ENCODE peak calls at places on chromosomes 13 and 19, in six cellular contexts. M is SK-N-SH, F is A549, V is HepG2, L is GM12878, U is K562. C is an unnamed sample.
A peak's percentile ranks its signal among the peaks of the same experiment; 100 is the strongest.

GRCh38 chr13:21259571-21260455 is 83.4 kb downstream of the MRPL57 start:
- DNase-seq in V (no peak), L (no peak), M (no peak), F (no peak), U (no peak), C (no peak)

GRCh38 chr13:50518791-50519201 is 324.7 kb downstream of the DLEU7 start:
- DNase-seq in F (no peak), U (no peak), L (no peak), M (no peak), V (no peak), C (peak; percentile 72)

GRCh38 chr19:21474671-21475181 is 30.7 kb upstream of the ZNF429 start:
- DNase-seq in U (no peak), F (no peak), V (no peak), M (peak; percentile 90), L (no peak), C (peak; percentile 31)

GRCh38 chr19:23996549-23996948 is 81.9 kb downstream of the ZNF726 start:
- DNase-seq in L (no peak), F (peak; percentile 35), M (peak; percentile 57), V (peak; percentile 3), U (peak; percentile 38), C (no peak)

GRCh38 chr13:24923305-24923640 is 159.3 kb downstream of the RNF17 start:
- DNase-seq in V (no peak), F (peak; percentile 4), M (peak; percentile 39), L (peak; percentile 93), U (peak; percentile 13), C (peak; percentile 75)

GRCh38 chr19:42197375-42197817 is 20.1 kb downstream of the DEDD2 start:
- DNase-seq in U (no peak), L (no peak), M (no peak), V (no peak), F (no peak), C (no peak)

GRCh38 chr13:25463496-25463895 is 91.7 kb downstream of the ATP8A2 start:
- DNase-seq in M (no peak), L (no peak), V (no peak), F (no peak), U (no peak), C (peak; percentile 22)

GRCh38 chr13:79782541-79783216 is 301.7 kb downstream of the NDFIP2 start:
- DNase-seq in V (peak; percentile 14), L (no peak), M (peak; percentile 35), U (no peak), F (no peak), C (peak; percentile 77)

GRCh38 chr13:75685239-75685697 is 49.1 kb downstream of the LMO7 start:
- DNase-seq in M (no peak), L (no peak), F (no peak), U (no peak), V (peak; percentile 42), C (peak; percentile 91)

GRCh38 chr19:3609779-3610719 is 3.4 kb upstream of the TBXA2R start:
- DNase-seq in U (no peak), M (no peak), F (no peak), V (no peak), L (no peak), C (no peak)

GRCh38 chr19:4933528-4933927 is 24.2 kb downstream of the UHRF1 start:
- DNase-seq in L (no peak), U (no peak), F (no peak), V (no peak), M (no peak), C (no peak)

DNA sequence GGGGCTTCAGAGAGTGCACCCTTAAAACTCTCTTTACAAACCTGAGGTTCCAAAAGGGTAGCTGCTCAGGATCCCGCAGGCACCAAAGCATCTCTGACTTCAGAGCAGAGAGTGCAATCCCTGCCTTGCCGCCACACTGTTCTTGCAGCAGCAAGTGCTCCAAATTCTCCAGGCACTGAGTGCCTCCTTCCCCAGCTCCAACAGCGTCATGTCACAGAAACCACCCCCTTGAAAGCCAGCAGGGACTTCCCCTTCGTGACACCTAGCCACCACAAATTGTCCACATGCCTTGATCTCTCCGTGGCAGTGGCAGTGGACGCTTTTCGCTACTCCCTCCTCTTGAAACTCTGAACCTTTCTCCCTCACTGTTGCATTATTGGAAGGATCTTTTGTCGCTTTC is 39.9 kb downstream of the MBNL2 start:
- DNase-seq in L (no peak), V (no peak), U (no peak), F (no peak), M (no peak), C (no peak)
- TF ChIP-seq SMC3 in L (no peak), V (no peak), U (no peak), F (no peak), M (no peak), C (no peak)

GRCh38 chr13:113991676-113992179 is 17.9 kb upstream of the C13orf46 start:
- DNase-seq in F (no peak), M (no peak), V (no peak), U (no peak), L (no peak), C (no peak)

GRCh38 chr13:113991191-113991669 is 17.4 kb upstream of the C13orf46 start:
- DNase-seq in U (no peak), F (no peak), M (peak; percentile 80), V (no peak), L (no peak), C (no peak)

GRCh38 chr13:113992276-113993005 is 18.6 kb upstream of the C13orf46 start:
- DNase-seq in F (no peak), V (no peak), L (no peak), U (no peak), M (no peak), C (no peak)

GRCh38 chr13:113989585-113990300 is 15.9 kb upstream of the C13orf46 start:
- DNase-seq in U (no peak), V (no peak), F (no peak), L (no peak), M (no peak), C (no peak)

GRCh38 chr13:113990321-113990837 is 16.5 kb upstream of the C13orf46 start:
- DNase-seq in M (no peak), F (no peak), V (no peak), U (no peak), L (no peak), C (no peak)
- TF ChIP-seq SMC3 in M (no peak), F (no peak), V (no peak), U (no peak), L (no peak), C (no peak)

GRCh38 chr19:664913-665443 is 2.0 kb upstream of the RNF126 start:
- DNase-seq in F (peak; percentile 86), L (no peak), V (peak; percentile 74), U (peak; percentile 83), M (peak; percentile 97), C (peak; percentile 70)
- TF ChIP-seq SMC3 in F (peak; percentile 86), L (peak; percentile 95), V (peak; percentile 88), U (peak; percentile 97), M (peak; percentile 93), C (peak; percentile 97)

GRCh38 chr13:113083402-113084061 is 22.1 kb upstream of the F7 start:
- DNase-seq in L (no peak), V (no peak), U (no peak), F (no peak), M (no peak), C (peak; percentile 12)
- TF ChIP-seq SMC3 in L (no peak), V (no peak), U (no peak), F (no peak), M (no peak), C (no peak)

GRCh38 chr19:18939922-18940775 is 868 bp downstream of the HOMER3 start:
- DNase-seq in V (no peak), U (no peak), M (peak; percentile 73), F (peak; percentile 44), L (no peak), C (peak; percentile 46)
- TF ChIP-seq SMC3 in V (no peak), U (no peak), M (no peak), F (no peak), L (no peak), C (no peak)

DNA sequence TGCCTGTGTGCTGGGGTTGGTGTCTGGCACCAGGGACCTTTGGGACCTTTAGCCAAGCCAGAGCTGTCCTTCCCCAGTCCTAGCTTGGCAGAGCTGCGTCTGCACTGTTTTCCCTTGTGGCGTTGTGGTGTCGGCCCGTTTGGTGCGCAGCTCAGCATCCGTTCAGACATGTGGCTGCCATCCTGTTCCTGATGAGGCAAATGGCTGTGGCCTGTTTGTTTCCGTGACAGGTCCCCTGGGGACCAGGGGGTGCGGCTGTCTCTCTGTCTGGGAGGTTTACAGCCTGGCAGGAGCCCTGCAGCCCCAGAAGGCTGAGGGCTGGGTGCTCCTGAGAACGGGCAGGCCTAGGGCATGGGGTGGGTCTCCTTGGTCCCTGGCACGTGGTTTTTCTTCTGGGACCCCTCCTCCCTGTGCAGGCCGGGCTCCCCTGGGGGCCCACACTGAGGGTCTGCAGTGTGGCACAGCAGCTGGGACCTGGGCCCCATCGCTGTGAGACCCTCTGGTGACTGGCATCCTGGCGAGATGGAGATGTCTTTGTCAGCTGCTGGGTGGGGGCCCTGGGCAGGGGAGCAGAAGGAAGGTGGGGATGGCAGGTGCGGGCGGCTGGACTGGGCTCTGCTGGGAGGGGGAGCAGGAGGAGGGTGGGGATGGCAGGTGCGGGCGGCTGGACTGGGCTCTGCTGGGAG is 4.0 kb downstream of the SPPL2B start:
- DNase-seq in L (peak; percentile 56), F (no peak), M (no peak), V (no peak), U (no peak), C (no peak)
- TF ChIP-seq SMC3 in L (no peak), F (no peak), M (no peak), V (no peak), U (no peak), C (no peak)

GRCh38 chr19:45450042-45450380 is 17.8 kb upstream of the FOSB start:
- DNase-seq in F (no peak), M (no peak), L (no peak), V (no peak), U (peak; percentile 54), C (no peak)
- TF ChIP-seq SMC3 in F (no peak), M (no peak), L (no peak), V (no peak), U (no peak), C (no peak)

GRCh38 chr19:45798995-45799517 is 6.4 kb upstream of the DMWD start:
- DNase-seq in F (peak; percentile 94), V (peak; percentile 31), L (peak; percentile 23), M (peak; percentile 91), U (peak; percentile 74), C (peak; percentile 83)
- TF ChIP-seq SMC3 in F (peak; percentile 91), V (peak; percentile 49), L (peak; percentile 73), M (peak; percentile 78), U (peak; percentile 66), C (peak; percentile 59)

DNA sequence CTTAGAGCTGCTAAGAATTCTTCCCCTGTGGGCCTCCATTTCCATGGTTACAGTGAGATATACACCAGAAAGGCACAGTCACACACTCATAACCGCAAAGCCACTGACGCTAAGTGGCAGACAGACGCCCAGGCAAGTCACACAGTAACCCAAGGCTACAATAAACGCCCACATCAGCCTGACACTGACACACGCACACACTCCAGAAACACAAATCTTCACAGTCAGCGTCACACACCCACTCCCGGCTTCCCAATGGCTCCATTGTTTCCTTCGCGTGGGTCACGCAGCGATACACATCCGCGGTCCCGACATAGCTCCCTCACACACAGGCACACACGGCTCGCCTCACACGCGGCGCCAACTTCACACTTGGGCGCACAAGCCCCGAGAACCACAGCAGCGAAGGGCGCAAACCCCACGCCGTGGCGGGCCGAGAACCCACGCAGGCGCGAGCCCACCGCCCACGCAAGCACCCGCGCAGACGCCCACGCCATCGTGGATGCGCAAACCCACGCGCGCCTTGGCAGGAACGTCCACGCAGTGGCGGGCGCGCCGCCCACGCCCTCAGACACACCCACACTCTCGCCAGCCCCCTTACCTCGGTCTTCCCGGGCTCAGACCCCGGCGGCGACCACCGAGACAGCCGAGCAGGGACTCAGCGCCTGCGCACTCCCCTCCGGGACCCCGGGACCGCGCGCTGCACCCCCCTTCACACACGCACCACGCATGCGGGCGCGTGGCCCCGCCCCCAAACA is at the start of gene ZNF667:
- DNase-seq in M (peak; percentile 28), U (no peak), F (no peak), V (no peak), L (no peak), C (peak; percentile 59)
- TF ChIP-seq SMC3 in M (no peak), U (no peak), F (no peak), V (no peak), L (no peak), C (peak; percentile 4)

GRCh38 chr19:28859811-28860210 is 353.1 kb downstream of the UQCRFS1 start:
- DNase-seq in U (no peak), M (no peak), L (no peak), F (no peak), V (no peak), C (no peak)
- TF ChIP-seq SMC3 in U (no peak), M (no peak), L (no peak), F (no peak), V (no peak), C (no peak)

C was measured in IMR-90.